ENCODE peak calls at places on chromosomes 11 and 22, in ten cellular contexts. J is dorsolateral prefrontal cortex, A is stomach, C is osteoblast, O is upper lobe of right lung, D is breast epithelium, P is cardiac muscle cell, L is HCT116, Y is uterus, G is psoas muscle. E is an unnamed sample.

GRCh38 chr11:15223318-15223717 is 108.6 kb downstream of the INSC start:
- DNase-seq in O (no peak), D (no peak), Y (no peak), G (no peak), L (no peak), A (no peak), J (no peak), P (no peak), C (no peak), E (no peak)

GRCh38 chr22:20129747-20130014 is 1.9 kb upstream of the ZDHHC8 start:
- DNase-seq in D (no peak), O (no peak), L (no peak), J (no peak), A (no peak), Y (no peak), P (no peak), C (no peak), G (no peak), E (no peak)

GRCh38 chr11:9069256-9069655 is 22.1 kb downstream of the SCUBE2 start:
- DNase-seq in P (no peak), G (no peak), D (no peak), A (no peak), L (no peak), C (no peak), O (no peak), Y (no peak), J (no peak), E (no peak)

GRCh38 chr22:21754523-21755128 is 19.0 kb upstream of the YPEL1 start:
- DNase-seq in J (no peak), Y (peak), A (peak), L (no peak), P (no peak), D (no peak), C (peak), O (no peak), G (peak), E (no peak)

GRCh38 chr11:34346551-34346950 is 11.3 kb downstream of the ABTB2 start:
- DNase-seq in D (no peak), P (no peak), L (no peak), A (no peak), J (no peak), O (no peak), C (peak), G (no peak), Y (peak), E (no peak)

GRCh38 chr11:66915046-66915832 is 42.9 kb downstream of the PC start:
- DNase-seq in L (no peak), G (no peak), P (no peak), C (no peak), D (no peak), A (no peak), J (no peak), O (no peak), Y (no peak), E (peak)

GRCh38 chr22:17132112-17132511 is 11.0 kb upstream of the TMEM121B start:
- DNase-seq in D (no peak), C (no peak), L (no peak), G (no peak), A (no peak), O (no peak), P (peak), Y (no peak), J (no peak), E (no peak)

GRCh38 chr22:24156146-24156914 is 25.0 kb upstream of the SUSD2 start:
- DNase-seq in O (peak), Y (no peak), P (peak), J (no peak), L (no peak), C (peak), A (peak), G (peak), D (no peak), E (no peak)

GRCh38 chr11:68533945-68534344 is 73.4 kb downstream of the PPP6R3 start:
- DNase-seq in P (no peak), G (no peak), D (no peak), J (no peak), A (no peak), O (no peak), L (no peak), C (no peak), Y (no peak), E (no peak)

GRCh38 chr11:64201524-64201923 is 5.0 kb upstream of the FERMT3 start:
- DNase-seq in L (no peak), P (no peak), J (no peak), D (no peak), C (no peak), A (no peak), G (no peak), Y (no peak), O (no peak), E (no peak)

GRCh38 chr11:130369713-130370112 is 55.0 kb upstream of the ZBTB44 start:
- DNase-seq in P (no peak), J (no peak), C (no peak), O (no peak), D (no peak), Y (no peak), A (no peak), G (no peak), L (no peak), E (no peak)

GRCh38 chr22:28418063-28418462 is 261.6 kb downstream of the TTC28 start:
- DNase-seq in C (no peak), L (no peak), J (no peak), G (no peak), Y (no peak), D (no peak), A (no peak), P (no peak), O (no peak), E (no peak)

GRCh38 chr22:39388261-39389011 is 11.1 kb upstream of the TAB1 start:
- DNase-seq in Y (peak), P (peak), J (peak), O (peak), C (peak), D (peak), L (peak), A (peak), G (peak), E (peak)

GRCh38 chr11:44600739-44601416 is 35.4 kb downstream of the CD82 start:
- DNase-seq in J (no peak), O (no peak), L (no peak), G (no peak), C (peak), A (no peak), P (no peak), D (no peak), Y (no peak), E (no peak)

GRCh38 chr11:64954201-64954600 is 17.7 kb downstream of the MAJIN start:
- DNase-seq in G (no peak), L (no peak), O (no peak), P (no peak), D (no peak), Y (no peak), J (no peak), C (no peak), A (no peak), E (no peak)

GRCh38 chr11:111155021-111155420 is 90.5 kb upstream of the POU2AF2 start:
- DNase-seq in D (no peak), O (no peak), Y (no peak), A (no peak), C (no peak), G (no peak), P (no peak), L (no peak), J (no peak), E (no peak)

GRCh38 chr11:111694851-111695250 is 71.3 kb downstream of the PPP2R1B start:
- DNase-seq in O (no peak), J (no peak), G (peak), L (no peak), P (no peak), C (no peak), D (no peak), A (no peak), Y (no peak), E (no peak)

GRCh38 chr22:24503137-24503850 is 8.2 kb downstream of the UPB1 start:
- DNase-seq in J (no peak), O (no peak), G (peak), Y (peak), L (peak), A (peak), P (peak), C (peak), D (no peak), E (no peak)

GRCh38 chr11:67356867-67357561 is 3.7 kb upstream of the POLD4 start:
- DNase-seq in J (no peak), A (peak), L (no peak), C (peak), D (no peak), G (peak), Y (peak), O (peak), P (peak), E (no peak)

GRCh38 chr11:115678942-115679341 is 174.7 kb upstream of the CADM1 start:
- DNase-seq in G (no peak), L (no peak), O (no peak), D (no peak), A (no peak), P (peak), C (no peak), J (no peak), Y (no peak), E (no peak)

GRCh38 chr22:48675141-48675827 is 1152.4 kb downstream of the BRD1 start:
- DNase-seq in O (no peak), D (no peak), J (no peak), C (no peak), G (no peak), Y (no peak), A (no peak), L (no peak), P (no peak), E (peak)
- H3K4me3 ChIP-seq in O (no peak), D (no peak), J (no peak), C (no peak), G (no peak), Y (no peak), A (no peak), L (no peak), P (no peak), E (no peak)

DNA sequence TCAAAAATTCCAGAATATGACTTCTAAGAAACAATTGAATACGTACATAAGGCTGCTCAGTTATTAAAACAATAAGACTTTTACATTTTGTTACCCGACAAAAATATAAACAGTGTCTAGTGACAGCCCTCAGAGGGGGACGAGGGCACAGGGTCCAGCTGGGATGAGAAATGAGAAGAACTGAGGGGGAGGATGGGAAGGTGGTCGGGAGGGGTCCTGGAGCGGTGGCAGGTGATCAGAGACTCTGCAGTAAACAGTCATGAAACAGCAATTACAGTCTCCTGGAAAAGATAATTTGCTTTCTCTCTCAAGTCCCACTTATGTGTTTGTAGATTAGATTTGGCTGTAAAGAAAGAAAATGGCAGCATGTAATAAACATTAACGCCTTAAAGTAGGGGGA is 56.0 kb downstream of the PACSIN2 start:
- DNase-seq in D (no peak), P (no peak), G (no peak), L (no peak), C (no peak), J (no peak), O (no peak), A (no peak), Y (no peak), E (no peak)
- H3K4me3 ChIP-seq in D (peak), P (no peak), G (peak), L (no peak), C (no peak), J (no peak), O (peak), A (peak), Y (no peak), E (no peak)

DNA sequence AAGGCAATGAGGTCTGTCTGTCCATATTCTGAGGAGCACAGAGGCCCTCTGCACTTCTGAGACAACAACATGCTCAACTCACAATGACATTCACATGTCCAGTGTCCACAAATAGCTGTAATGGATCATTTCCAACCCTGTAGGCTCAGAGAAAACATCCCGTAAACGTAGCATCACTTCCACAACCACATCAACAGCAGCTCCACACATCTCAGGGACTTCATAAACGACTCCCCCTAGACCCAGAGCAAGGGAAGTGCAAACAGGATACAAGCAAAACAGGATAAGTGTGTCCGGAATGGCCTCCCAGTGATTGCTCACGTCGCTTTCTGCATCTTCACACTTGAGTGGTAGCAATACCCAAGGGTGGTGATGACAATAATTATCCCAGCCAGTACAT is 100.2 kb downstream of the SYN3 start:
- DNase-seq in A (no peak), J (no peak), O (no peak), P (no peak), Y (no peak), L (no peak), C (no peak), G (no peak), D (no peak), E (no peak)
- H3K4me3 ChIP-seq in A (no peak), J (no peak), O (no peak), P (no peak), Y (no peak), L (no peak), C (no peak), G (no peak), D (no peak), E (no peak)

GRCh38 chr11:69841859-69842698 is 22.9 kb upstream of the FGF3 start:
- DNase-seq in L (peak), P (no peak), D (no peak), J (no peak), A (no peak), C (peak), G (no peak), Y (no peak), O (no peak), E (no peak)
- H3K4me3 ChIP-seq in L (no peak), P (no peak), D (no peak), J (no peak), A (no peak), C (no peak), G (no peak), Y (no peak), O (no peak), E (no peak)

DNA sequence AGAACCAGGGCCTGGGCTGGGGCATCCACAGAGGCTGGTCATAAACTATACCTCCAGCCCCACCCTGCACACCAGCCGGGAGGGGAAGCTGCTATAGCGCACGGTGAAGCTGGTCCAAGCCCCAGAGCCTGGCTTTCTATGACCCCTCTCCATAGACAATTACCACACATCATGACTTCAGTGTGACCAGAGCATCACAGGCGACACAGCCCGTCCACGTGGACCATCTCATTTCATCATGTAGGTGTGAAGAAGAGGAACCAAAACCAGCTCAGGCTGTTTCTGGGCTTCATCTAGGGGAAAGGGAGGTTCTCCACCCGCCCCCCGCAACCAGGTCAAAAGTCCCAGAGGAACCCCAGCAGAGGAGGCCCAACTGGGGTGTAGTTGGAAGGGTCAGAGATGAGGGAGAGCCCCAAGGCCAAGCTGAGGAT is 3.0 kb downstream of the CXCR5 start:
- DNase-seq in J (no peak), A (no peak), P (no peak), G (peak), L (no peak), D (no peak), O (no peak), C (peak), Y (no peak), E (no peak)
- H3K4me3 ChIP-seq in J (no peak), A (no peak), P (no peak), G (no peak), L (no peak), D (no peak), O (no peak), C (no peak), Y (no peak), E (no peak)

GRCh38 chr11:124069429-124070401 is 28.6 kb upstream of the OR10G7 start:
- DNase-seq in D (no peak), C (no peak), G (no peak), Y (no peak), O (peak), J (no peak), P (peak), L (peak), A (no peak), E (peak)
- H3K4me3 ChIP-seq in D (no peak), C (peak), G (no peak), Y (no peak), O (peak), J (no peak), P (no peak), L (peak), A (peak), E (peak)

DNA sequence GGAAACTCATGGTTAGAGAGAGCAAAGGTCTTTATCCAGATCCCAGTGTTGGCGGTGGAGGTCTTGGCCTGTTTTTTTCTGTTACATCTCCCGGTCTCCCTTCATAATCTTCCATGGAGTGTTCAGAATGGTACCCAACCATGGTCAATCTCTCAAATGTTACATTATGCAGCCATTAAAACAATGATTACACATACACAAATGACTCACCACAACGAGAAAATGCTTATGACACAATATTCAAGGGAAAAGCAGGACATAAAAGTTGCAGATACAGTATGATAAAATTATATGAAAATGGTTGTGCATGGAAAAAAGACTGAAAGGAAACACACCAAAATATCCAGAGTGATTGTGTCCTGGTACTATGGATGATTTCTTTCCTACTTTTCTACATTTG is 17.8 kb upstream of the CSNK1E start:
- DNase-seq in L (no peak), D (no peak), J (no peak), C (peak), P (no peak), O (no peak), G (no peak), Y (no peak), A (no peak), E (no peak)
- H3K4me3 ChIP-seq in L (no peak), D (no peak), J (no peak), C (no peak), P (no peak), O (no peak), G (no peak), Y (no peak), A (no peak), E (no peak)

GRCh38 chr11:46181843-46182424 is 60.7 kb upstream of the PHF21A start:
- DNase-seq in Y (no peak), O (no peak), C (no peak), A (no peak), L (no peak), P (no peak), J (no peak), D (no peak), G (no peak), E (peak)
- H3K4me3 ChIP-seq in Y (no peak), O (no peak), C (no peak), A (no peak), L (no peak), P (no peak), J (no peak), D (no peak), G (no peak), E (no peak)

E was measured in upper lobe of left lung.